ENCODE peak calls at places on chromosome 5, in five cellular contexts. B, F, T, J and L are unnamed samples.

GRCh38 chr5:66134407-66134843 is 9.7 kb upstream of the SREK1 start:
- DNase-seq in F (no peak), J (no peak), B (no peak), T (no peak), L (no peak)

GRCh38 chr5:50576686-50577256 is 89.7 kb upstream of the PARP8 start:
- DNase-seq in F (no peak), B (no peak), T (no peak), J (no peak), L (no peak)

GRCh38 chr5:37211661-37212060 is 37.5 kb downstream of the CPLANE1 start:
- DNase-seq in T (peak; percentile 7), F (no peak), B (no peak), J (no peak), L (no peak)

GRCh38 chr5:65390208-65390607 is 91.5 kb downstream of the ADAMTS6 start:
- DNase-seq in F (no peak), T (no peak), B (no peak), J (no peak), L (no peak)

GRCh38 chr5:150624334-150625163 is 15.9 kb upstream of the SYNPO start:
- DNase-seq in T (peak; percentile 71), J (peak; percentile 62), F (no peak), B (peak; percentile 76), L (peak; percentile 63)

GRCh38 chr5:168679515-168679920 is 100.3 kb upstream of the PANK3 start:
- DNase-seq in B (peak; percentile 91), F (peak; percentile 76), T (peak; percentile 95), J (peak; percentile 86), L (peak; percentile 74)

GRCh38 chr5:82183828-82184227 is 94.3 kb downstream of the RPS23 start:
- DNase-seq in B (no peak), F (peak; percentile 48), T (no peak), J (no peak), L (peak; percentile 67)

GRCh38 chr5:109387408-109387974 is 22.3 kb downstream of the PJA2 start:
- DNase-seq in F (no peak), B (no peak), T (no peak), J (no peak), L (peak; percentile 6)

GRCh38 chr5:168793844-168794837 is 215.0 kb upstream of the PANK3 start:
- DNase-seq in B (no peak), J (peak; percentile 55), T (no peak), F (no peak), L (peak; percentile 86)

GRCh38 chr5:1448511-1449011 is 3.3 kb upstream of the SLC6A3 start:
- DNase-seq in B (no peak), F (no peak), T (no peak), J (no peak), L (no peak)

GRCh38 chr5:93721511-93721910 is 19.9 kb downstream of the POU5F2 start:
- DNase-seq in J (peak; percentile 20), B (no peak), F (no peak), T (no peak), L (no peak)

GRCh38 chr5:134174841-134175839 is 1.6 kb downstream of the SKP1 start:
- DNase-seq in T (peak; percentile 24), B (peak; percentile 28), F (peak; percentile 51), J (no peak), L (peak; percentile 63)

GRCh38 chr5:92835712-92836111 is 745.3 kb downstream of the NR2F1-AS1 start:
- DNase-seq in T (no peak), F (no peak), J (no peak), B (no peak), L (no peak)

GRCh38 chr5:32280656-32281081 is 32.1 kb downstream of the MTMR12 start:
- DNase-seq in J (no peak), T (no peak), B (no peak), F (no peak), L (no peak)

GRCh38 chr5:44828719-44829118 is 20.0 kb downstream of the MRPS30 start:
- DNase-seq in F (no peak), B (no peak), T (no peak), J (no peak), L (no peak)

GRCh38 chr5:132238169-132238744 is 10.6 kb upstream of the P4HA2 start:
- DNase-seq in T (peak; percentile 92), B (peak; percentile 70), F (peak; percentile 66), J (peak; percentile 82), L (peak; percentile 74)

GRCh38 chr5:81428446-81428845 is 34.5 kb upstream of the ACOT12 start:
- DNase-seq in J (no peak), B (no peak), F (no peak), T (no peak), L (peak; percentile 53)

GRCh38 chr5:96146675-96147074 is 185.0 kb upstream of the ELL2 start:
- DNase-seq in T (peak; percentile 8), F (peak; percentile 17), J (peak; percentile 13), B (no peak), L (peak; percentile 90)

GRCh38 chr5:95441631-95442030 is 50.5 kb downstream of the FAM81B start:
- DNase-seq in J (no peak), T (no peak), B (peak; percentile 18), F (no peak), L (no peak)

GRCh38 chr5:87383216-87383615 is 29.5 kb downstream of the CCNH start:
- DNase-seq in T (no peak), J (no peak), B (no peak), F (peak; percentile 34), L (peak; percentile 24)

GRCh38 chr5:168557389-168557788 is 21.8 kb downstream of the PANK3 start:
- DNase-seq in B (no peak), T (no peak), F (no peak), J (no peak), L (no peak)

GRCh38 chr5:168736201-168736940 is 157.2 kb upstream of the PANK3 start:
- DNase-seq in B (no peak), F (no peak), J (no peak), T (no peak), L (no peak)

GRCh38 chr5:620152-620551 is 8.0 kb downstream of the CEP72 start:
- DNase-seq in B (no peak), F (no peak), J (no peak), T (no peak), L (no peak)

GRCh38 chr5:153782589-153783238 is 256.0 kb downstream of the FAM114A2 start:
- DNase-seq in B (peak; percentile 46), J (peak; percentile 17), T (peak; percentile 68), F (no peak), L (peak; percentile 44)

GRCh38 chr5:133675376-133676154 is 63.2 kb upstream of the FSTL4 start:
- DNase-seq in T (peak; percentile 16), F (no peak), J (no peak), B (peak; percentile 21), L (no peak)

GRCh38 chr5:178292826-178293205 is 60.2 kb upstream of the PHYKPL start:
- DNase-seq in B (no peak), J (no peak), F (no peak), T (no peak), L (no peak)

GRCh38 chr5:6780802-6781391 is 67.7 kb downstream of the TENT4A start:
- DNase-seq in J (no peak), F (peak; percentile 52), B (no peak), T (peak; percentile 74), L (no peak)

GRCh38 chr5:179679014-179679674 is 1.7 kb downstream of the CBY3 start:
- DNase-seq in T (peak; percentile 95), B (peak; percentile 72), F (no peak), J (peak; percentile 36), L (peak; percentile 67)

GRCh38 chr5:9324348-9325056 is 221.4 kb downstream of the SEMA5A start:
- DNase-seq in F (no peak), J (no peak), T (no peak), B (no peak), L (no peak)

GRCh38 chr5:173232499-173233346 is 2.3 kb downstream of the NKX2-5 start:
- DNase-seq in B (peak; percentile 73), F (no peak), J (no peak), T (peak; percentile 57), L (peak; percentile 27)
- TF ChIP-seq EZH2 in B (peak; percentile 100), F (no peak), J (peak; percentile 97), T (peak; percentile 98), L (peak; percentile 82)

GRCh38 chr5:21826884-21827283 is 1026.3 kb downstream of the CDH12 start:
- DNase-seq in J (no peak), T (no peak), F (no peak), B (no peak), L (no peak)

GRCh38 chr5:21823076-21823574 is 1030.0 kb downstream of the CDH12 start:
- DNase-seq in J (no peak), T (no peak), F (peak; percentile 35), B (no peak), L (no peak)

GRCh38 chr5:21817668-21818419 is 1035.3 kb downstream of the CDH12 start:
- DNase-seq in T (peak; percentile 15), F (peak; percentile 63), J (no peak), B (no peak), L (peak; percentile 51)

GRCh38 chr5:21820527-21820926 is 1032.6 kb downstream of the CDH12 start:
- DNase-seq in F (no peak), J (no peak), B (no peak), T (no peak), L (no peak)

DNA sequence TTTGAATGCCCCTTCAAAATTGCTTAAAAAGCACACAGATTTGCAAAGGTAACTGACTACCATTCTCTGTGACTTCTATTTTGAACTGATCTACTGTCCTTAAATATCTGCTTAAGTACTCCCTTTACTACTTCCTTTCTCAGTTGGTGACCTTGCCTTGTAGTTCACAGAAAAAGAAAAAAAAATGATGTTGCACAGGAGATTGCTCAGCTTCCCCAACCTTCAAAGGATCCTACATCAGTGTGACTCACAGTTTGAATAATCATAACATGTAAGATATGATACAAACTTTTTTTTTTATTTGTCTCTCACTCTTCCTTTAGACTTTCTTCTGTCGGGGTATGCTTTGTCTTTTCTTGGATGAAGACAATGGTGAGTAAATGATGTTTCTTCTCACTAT is 1029.6 kb downstream of the CDH12 start:
- DNase-seq in J (no peak), B (no peak), T (no peak), F (peak; percentile 60), L (no peak)
- TF ChIP-seq EZH2phosphoT487 in J (no peak), B (no peak), T (no peak), F (no peak), L (no peak)

DNA sequence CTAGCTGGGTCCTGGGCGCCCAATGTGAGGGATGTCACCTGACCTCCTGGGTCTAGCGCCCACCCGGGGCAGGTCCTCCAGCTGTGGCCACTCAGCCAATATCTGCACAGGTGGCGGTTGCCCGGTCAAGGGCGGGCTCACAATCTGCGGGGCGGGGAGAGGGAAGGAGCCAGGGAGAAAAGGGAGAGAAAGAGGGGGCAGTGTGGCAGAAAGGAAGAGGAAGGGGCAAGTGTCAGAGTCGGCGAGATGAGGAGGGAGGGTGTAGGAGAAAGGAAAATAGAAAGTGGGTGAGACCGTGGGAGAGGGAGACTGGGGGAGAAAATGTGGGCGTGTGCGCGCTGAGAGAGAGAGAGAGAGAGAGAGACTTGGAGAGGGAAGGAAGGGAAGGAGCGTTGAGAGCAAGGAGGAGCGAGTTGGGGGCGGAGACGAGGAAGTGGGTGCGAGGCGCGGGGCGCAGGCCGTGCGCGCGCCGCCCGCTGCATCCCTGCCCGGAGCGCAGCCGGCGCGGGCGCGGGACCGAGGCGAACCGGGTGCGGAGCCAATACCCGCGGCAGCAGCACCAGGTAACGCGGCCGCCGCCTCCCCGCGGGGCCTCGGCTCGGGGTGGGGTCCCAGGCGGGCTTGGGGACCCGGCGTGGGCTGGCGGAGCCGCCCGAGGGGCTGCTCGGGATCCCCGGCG is at the start of gene HRH2:
- DNase-seq in J (peak; percentile 72), B (peak; percentile 56), F (no peak), T (peak; percentile 78), L (no peak)
- TF ChIP-seq EZH2 in J (peak; percentile 30), B (no peak), F (no peak), T (no peak), L (no peak)

DNA sequence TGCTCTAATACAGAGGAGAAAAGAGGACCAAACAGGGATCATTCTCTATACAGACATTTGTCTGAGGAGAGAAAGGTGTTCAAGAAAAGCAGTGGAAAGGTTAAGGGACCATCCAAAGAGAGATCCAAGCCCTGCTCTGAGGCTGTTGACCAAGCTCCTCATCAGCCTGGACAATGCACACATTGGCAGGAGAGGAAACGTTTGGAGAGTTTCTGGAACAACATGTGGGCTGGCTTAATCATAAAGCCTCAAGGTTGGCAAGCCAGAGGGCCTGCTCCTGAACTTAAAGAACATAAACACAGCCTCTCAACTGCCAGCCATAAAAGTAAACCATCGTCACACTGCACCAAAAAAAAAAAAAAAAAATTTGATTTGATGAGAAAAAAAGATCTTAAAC is 184.4 kb upstream of the SLC12A2 start:
- DNase-seq in T (no peak), F (no peak), B (no peak), J (no peak), L (peak; percentile 6)
- TF ChIP-seq EZH2phosphoT487 in T (no peak), F (no peak), B (no peak), J (no peak), L (no peak)